ENCODE peak calls at places on chromosome 1, in nine cellular contexts. C, N, Z, L, G, F, Y, V and T are unnamed samples.

GRCh38 chr1:119047040-119047438 is 58.9 kb upstream of the TBX15 start:
- DNase-seq in C (no peak), N (no peak), Z (peak; percentile 35), L (no peak), G (no peak), F (no peak), Y (no peak), V (no peak), T (no peak)

GRCh38 chr1:155326020-155326526 is 5.4 kb downstream of the RUSC1 start:
- DNase-seq in C (no peak), N (no peak), Z (no peak), L (no peak), G (no peak), F (no peak), Y (no peak), V (no peak), T (no peak)

GRCh38 chr1:39872698-39873097 is 10.6 kb downstream of the TRIT1 start:
- DNase-seq in C (no peak), N (no peak), Z (no peak), L (no peak), G (no peak), F (no peak), Y (no peak), V (no peak), T (no peak)

GRCh38 chr1:66571789-66572188 is 37.8 kb downstream of the SGIP1 start:
- DNase-seq in C (no peak), N (no peak), Z (peak; percentile 69), L (no peak), G (peak; percentile 78), F (no peak), Y (no peak), V (no peak), T (no peak)

GRCh38 chr1:240362826-240363225 is 249.1 kb downstream of the GREM2 start:
- DNase-seq in C (no peak), N (no peak), Z (no peak), L (no peak), G (no peak), F (no peak), Y (no peak), V (no peak), T (no peak)

GRCh38 chr1:7407547-7407895 is 363.6 kb upstream of the VAMP3 start:
- DNase-seq in C (no peak), N (no peak), Z (no peak), L (no peak), G (no peak), F (no peak), Y (no peak), V (no peak), T (peak; percentile 1)

GRCh38 chr1:178450871-178451270 is 45.9 kb downstream of the CLEC20A start:
- DNase-seq in C (no peak), N (no peak), Z (peak; percentile 33), L (no peak), G (peak; percentile 72), F (no peak), Y (no peak), V (no peak), T (no peak)

GRCh38 chr1:156270314-156270713 is 12.3 kb downstream of the SMG5 start:
- DNase-seq in C (no peak), N (no peak), Z (no peak), L (no peak), G (no peak), F (no peak), Y (no peak), V (no peak), T (no peak)

GRCh38 chr1:248924696-248925532 is 18.9 kb downstream of the PGBD2 start:
- DNase-seq in C (peak; percentile 87), N (peak; percentile 17), Z (peak; percentile 39), L (no peak), G (peak; percentile 40), F (peak; percentile 83), Y (peak; percentile 53), V (peak; percentile 68), T (no peak)

GRCh38 chr1:46001087-46001785 is 131.2 kb downstream of the PIK3R3 start:
- DNase-seq in C (no peak), N (no peak), Z (no peak), L (no peak), G (no peak), F (no peak), Y (no peak), V (no peak), T (no peak)

GRCh38 chr1:8009043-8010002 is 16.8 kb downstream of the ERRFI1 start:
- DNase-seq in C (no peak), N (no peak), Z (no peak), L (no peak), G (peak; percentile 43), F (no peak), Y (no peak), V (no peak), T (no peak)

GRCh38 chr1:77553568-77554291 is 128.7 kb downstream of the ZZZ3 start:
- DNase-seq in C (no peak), N (no peak), Z (no peak), L (no peak), G (no peak), F (no peak), Y (no peak), V (no peak), T (no peak)

GRCh38 chr1:151828931-151829330 is 2.7 kb downstream of the RORC start:
- DNase-seq in C (peak; percentile 45), N (no peak), Z (peak; percentile 11), L (no peak), G (peak; percentile 26), F (no peak), Y (no peak), V (peak; percentile 91), T (no peak)

GRCh38 chr1:183186820-183187219 is 756 bp downstream of the LAMC2 start:
- DNase-seq in C (no peak), N (no peak), Z (no peak), L (no peak), G (no peak), F (no peak), Y (no peak), V (no peak), T (no peak)

GRCh38 chr1:26529655-26530539 is at the start of gene RPS6KA1:
- DNase-seq in C (no peak), N (peak; percentile 86), Z (peak; percentile 11), L (peak; percentile 32), G (peak; percentile 25), F (peak; percentile 54), Y (peak; percentile 69), V (peak; percentile 76), T (peak; percentile 95)

GRCh38 chr1:225462714-225463574 is 35.1 kb upstream of the LBR start:
- DNase-seq in C (no peak), N (no peak), Z (no peak), L (no peak), G (no peak), F (no peak), Y (no peak), V (no peak), T (no peak)

GRCh38 chr1:227429447-227430359 is 111.4 kb upstream of the CDC42BPA start:
- DNase-seq in C (no peak), N (no peak), Z (peak; percentile 61), L (no peak), G (peak; percentile 46), F (no peak), Y (no peak), V (no peak), T (no peak)